ENCODE peak calls at places on chromosomes 13 and 19, in four cellular contexts. V is germinal center, T is HEK293T, Q is HuH-7.5. C is an unnamed sample.

GRCh38 chr19:13153627-13154240 is 3.5 kb downstream of the IER2 start:
- DNase-seq in V (peak; percentile 30), T (no peak), Q (peak; percentile 53), C (peak; percentile 17)

GRCh38 chr19:28334419-28334818 is 878.5 kb downstream of the UQCRFS1 start:
- DNase-seq in Q (no peak), T (no peak), V (no peak), C (no peak)

GRCh38 chr13:102400619-102401125 is 1.2 kb downstream of the FGF14 start:
- DNase-seq in T (no peak), V (no peak), Q (no peak), C (no peak)

GRCh38 chr19:2720777-2721569 is at the start of gene DIRAS1:
- DNase-seq in Q (no peak), V (no peak), T (peak; percentile 44), C (no peak)

GRCh38 chr19:12478234-12478941 is 6.2 kb downstream of the ZNF709 start:
- DNase-seq in V (no peak), Q (no peak), T (no peak), C (no peak)

GRCh38 chr19:14089662-14090508 is 666 bp downstream of the SAMD1 start:
- DNase-seq in Q (peak; percentile 76), T (peak; percentile 50), V (peak; percentile 56), C (peak; percentile 43)

GRCh38 chr19:45191324-45191845 is 12.8 kb downstream of the BLOC1S3 start:
- DNase-seq in V (no peak), Q (no peak), T (no peak), C (no peak)

GRCh38 chr19:7337380-7338194 is 11.2 kb upstream of the ARHGEF18 start:
- DNase-seq in V (peak; percentile 84), T (no peak), Q (no peak), C (no peak)

GRCh38 chr19:18593367-18594095 is 4.9 kb downstream of the REX1BD start:
- DNase-seq in T (peak; percentile 6), Q (no peak), V (no peak), C (peak; percentile 17)

GRCh38 chr13:37149380-37149779 is 43.9 kb upstream of the CSNK1A1L start:
- DNase-seq in T (no peak), V (no peak), Q (no peak), C (no peak)

GRCh38 chr13:66693656-66694055 is 536.5 kb downstream of the PCDH9 start:
- DNase-seq in V (no peak), T (no peak), Q (no peak), C (no peak)

GRCh38 chr13:50732712-50733111 is 110.8 kb downstream of the DLEU7 start:
- DNase-seq in T (no peak), Q (no peak), V (no peak), C (no peak)

GRCh38 chr13:27027086-27027667 is 144.4 kb downstream of the USP12 start:
- DNase-seq in T (no peak), Q (no peak), V (no peak), C (no peak)

GRCh38 chr13:29954082-29955043 is 103.9 kb upstream of the UBL3 start:
- DNase-seq in T (no peak), Q (no peak), V (no peak), C (no peak)

GRCh38 chr19:618247-618619 is 15.1 kb downstream of the POLRMT start:
- DNase-seq in Q (no peak), V (no peak), T (no peak), C (no peak)

GRCh38 chr13:27641711-27642502 is 20.2 kb downstream of the POLR1D start:
- DNase-seq in Q (no peak), V (no peak), T (no peak), C (no peak)